ENCODE peak calls at places on chromosomes 7 and 10, in six cellular contexts. N, C, V, A, W and T are unnamed samples. For H3K36me3, the result is how much of the 10 kb centered on the place peaks cover.

GRCh38 chr10:92690211-92691041 is 671 bp downstream of the HHEX start:
- DNase-seq in N (peak), C (peak), V (no peak), A (peak), W (peak), T (no peak)

GRCh38 chr7:27944626-27945025 is 204.7 kb downstream of the TAX1BP1 start:
- DNase-seq in N (no peak), C (no peak), V (no peak), A (no peak), W (no peak), T (no peak)

GRCh38 chr10:7789390-7789789 is 1.4 kb downstream of the ATP5F1C start:
- DNase-seq in N (peak), C (no peak), V (no peak), A (no peak), W (no peak), T (no peak)

GRCh38 chr10:36640626-36641025 is 484.8 kb upstream of the ANKRD30A start:
- DNase-seq in N (no peak), C (no peak), V (no peak), A (no peak), W (no peak), T (no peak)

GRCh38 chr10:103905441-103905840 is 12.5 kb downstream of the STN1 start:
- DNase-seq in N (no peak), C (no peak), V (no peak), A (no peak), W (no peak), T (no peak)

GRCh38 chr7:74654811-74655210 is 2.7 kb upstream of the GTF2I start:
- DNase-seq in N (no peak), C (no peak), V (no peak), A (no peak), W (no peak), T (no peak)

GRCh38 chr7:2019693-2020511 is 212.8 kb downstream of the MAD1L1 start:
- DNase-seq in N (peak), C (no peak), V (no peak), A (no peak), W (no peak), T (no peak)

GRCh38 chr7:7177044-7177517 is 5.3 kb upstream of the C1GALT1 start:
- DNase-seq in N (peak), C (peak), V (no peak), A (no peak), W (peak), T (no peak)

GRCh38 chr10:86960003-86960862 is 1.8 kb downstream of the SNCG start:
- DNase-seq in N (peak), C (peak), V (peak), A (peak), W (peak), T (no peak)

GRCh38 chr7:12303507-12303906 is 92.4 kb downstream of the TMEM106B start:
- DNase-seq in N (no peak), C (no peak), V (no peak), A (no peak), W (no peak), T (no peak)

GRCh38 chr10:11539191-11539868 is 72.1 kb downstream of the USP6NL start:
- DNase-seq in N (peak), C (no peak), V (no peak), A (no peak), W (no peak), T (no peak)

GRCh38 chr7:22713463-22713862 is 13.5 kb upstream of the IL6 start:
- DNase-seq in N (no peak), C (no peak), V (no peak), A (no peak), W (no peak), T (no peak)

GRCh38 chr10:77472146-77472545 is 165.5 kb downstream of the KCNMA1 start:
- DNase-seq in N (no peak), C (no peak), V (no peak), A (no peak), W (no peak), T (no peak)

GRCh38 chr10:7370511-7370910 is 40.3 kb downstream of the SFMBT2 start:
- DNase-seq in N (peak), C (no peak), V (no peak), A (no peak), W (no peak), T (no peak)

GRCh38 chr10:133357293-133358151 is at the start of gene FUOM:
- DNase-seq in N (peak), C (peak), V (no peak), A (peak), W (peak), T (no peak)

GRCh38 chr10:98088186-98088971 is 46.1 kb upstream of the R3HCC1L start:
- DNase-seq in N (no peak), C (no peak), V (no peak), A (no peak), W (no peak), T (no peak)

GRCh38 chr10:48937796-48938195 is 1.8 kb downstream of the LRRC18 start:
- DNase-seq in N (no peak), C (no peak), V (no peak), A (no peak), W (no peak), T (no peak)

GRCh38 chr10:97974108-97974507 is 56.3 kb downstream of the CRTAC1 start:
- DNase-seq in N (no peak), C (peak), V (no peak), A (peak), W (peak), T (no peak)

GRCh38 chr10:65891073-65891981 is 1034.5 kb upstream of the LRRTM3 start:
- DNase-seq in N (no peak), C (no peak), V (peak), A (no peak), W (no peak), T (no peak)

GRCh38 chr10:32459072-32459703 is 13.2 kb downstream of the CCDC7 start:
- DNase-seq in N (no peak), C (no peak), V (no peak), A (no peak), W (no peak), T (no peak)

GRCh38 chr7:7816084-7816483 is 97.7 kb upstream of the RPA3 start:
- DNase-seq in N (no peak), C (no peak), V (peak), A (no peak), W (no peak), T (no peak)

GRCh38 chr10:74189999-74190421 is 39.0 kb downstream of the ADK start:
- DNase-seq in N (peak), C (no peak), V (peak), A (no peak), W (no peak), T (peak)

GRCh38 chr7:50766106-50766505 is 16.6 kb downstream of the GRB10 start:
- DNase-seq in N (no peak), C (no peak), V (no peak), A (no peak), W (no peak), T (no peak)

GRCh38 chr10:123614888-123615287 is 51.3 kb upstream of the GPR26 start:
- DNase-seq in N (peak), C (peak), V (no peak), A (peak), W (peak), T (no peak)

GRCh38 chr10:108424656-108425055 is 1260.2 kb upstream of the SORCS1 start:
- DNase-seq in N (peak), C (no peak), V (no peak), A (no peak), W (no peak), T (no peak)

GRCh38 chr10:55629792-55630490 is 731.1 kb downstream of the ZWINT start:
- DNase-seq in N (peak), C (peak), V (no peak), A (peak), W (peak), T (no peak)

GRCh38 chr7:46146454-46147255 is 225.6 kb upstream of the IGFBP3 start:
- DNase-seq in N (peak), C (no peak), V (no peak), A (no peak), W (no peak), T (no peak)

GRCh38 chr10:28190192-28190591 is 112.7 kb downstream of the MPP7 start:
- DNase-seq in N (no peak), C (no peak), V (no peak), A (no peak), W (no peak), T (no peak)

GRCh38 chr7:121083138-121083789 is 94.8 kb downstream of the CPED1 start:
- DNase-seq in N (peak), C (no peak), V (no peak), A (no peak), W (no peak), T (no peak)

GRCh38 chr10:96287392-96288105 is 16.2 kb upstream of the BLNK start:
- DNase-seq in N (peak), C (no peak), V (peak), A (no peak), W (no peak), T (no peak)

GRCh38 chr7:98981701-98982100 is 103.4 kb downstream of the TRRAP start:
- DNase-seq in N (no peak), C (no peak), V (no peak), A (no peak), W (no peak), T (no peak)

GRCh38 chr10:99534939-99535763 is 2.4 kb downstream of the NKX2-3 start:
- DNase-seq in N (no peak), C (peak), V (no peak), A (peak), W (peak), T (no peak)

GRCh38 chr10:99537381-99538286 is 4.9 kb downstream of the NKX2-3 start:
- DNase-seq in N (no peak), C (peak), V (no peak), A (peak), W (peak), T (no peak)

GRCh38 chr10:99538287-99538917 is 5.7 kb downstream of the NKX2-3 start:
- DNase-seq in N (no peak), C (peak), V (no peak), A (no peak), W (no peak), T (no peak)

GRCh38 chr10:99535764-99536399 is 3.1 kb downstream of the NKX2-3 start:
- DNase-seq in N (no peak), C (peak), V (no peak), A (peak), W (peak), T (no peak)

GRCh38 chr10:99536400-99537254 is 3.9 kb downstream of the NKX2-3 start:
- DNase-seq in N (no peak), C (peak), V (no peak), A (peak), W (peak), T (no peak)
- TF ChIP-seq EZH2 in N (peak), C (peak), V (no peak), A (peak), W (peak), T (no peak)

DNA sequence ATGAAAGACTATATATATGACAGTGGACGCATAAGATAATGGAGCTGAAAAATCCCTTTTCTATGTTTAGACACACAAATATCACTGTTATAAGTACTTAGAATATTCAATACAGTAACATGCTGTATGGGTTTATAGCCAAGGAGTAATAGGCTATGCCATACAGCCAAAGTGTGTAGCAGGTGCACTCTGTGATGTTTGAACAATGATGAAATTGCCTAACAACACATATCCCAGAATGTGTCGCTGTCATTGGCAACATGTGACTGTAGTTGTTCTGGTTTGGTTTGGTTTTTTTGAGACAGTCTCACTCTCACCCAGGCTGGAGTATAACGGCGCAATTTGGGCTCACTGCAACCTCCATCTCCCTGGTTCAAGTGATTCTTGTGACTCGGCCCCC is 26.1 kb downstream of the NOM1 start:
- DNase-seq in N (no peak), C (no peak), V (no peak), A (no peak), W (no peak), T (no peak)
- H3K36me3 ChIP-seq in N (under half), C (under half), V (under half), A (under half), W (under half), T (under half)

GRCh38 chr10:78700816-78701520 is 367.8 kb upstream of the ZMIZ1 start:
- DNase-seq in N (no peak), C (no peak), V (no peak), A (no peak), W (no peak), T (no peak)
- H3K27ac ChIP-seq in N (no peak), C (no peak), V (no peak), A (no peak), W (no peak), T (no peak)

GRCh38 chr7:516606-517456 is 2.8 kb downstream of the PDGFA start:
- DNase-seq in N (peak), C (peak), V (no peak), A (peak), W (peak), T (no peak)
- TF ChIP-seq EZH2 in N (no peak), C (no peak), V (no peak), A (no peak), W (peak), T (peak)

DNA sequence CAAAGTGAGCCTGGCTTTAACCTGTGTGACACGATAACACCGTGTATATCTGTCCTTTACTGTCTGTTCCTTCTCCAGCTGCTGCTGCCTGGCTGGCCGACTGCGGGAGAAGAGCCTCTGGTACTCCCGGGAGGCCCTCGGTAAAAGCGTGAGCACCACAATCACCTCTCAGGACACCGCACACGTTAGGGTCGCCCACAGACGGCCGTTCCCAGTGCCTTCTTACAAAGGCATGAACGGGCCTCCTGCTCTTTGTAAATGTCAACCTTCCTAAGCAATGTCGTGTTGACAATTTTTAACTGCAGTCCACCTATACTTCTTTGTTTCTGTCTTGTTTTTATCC is 177.6 kb downstream of the DIP2C start:
- DNase-seq in N (no peak), C (no peak), V (no peak), A (no peak), W (no peak), T (no peak)
- H3K36me3 ChIP-seq in N (under half), C (under half), V (under half), A (under half), W (under half), T (under half)

DNA sequence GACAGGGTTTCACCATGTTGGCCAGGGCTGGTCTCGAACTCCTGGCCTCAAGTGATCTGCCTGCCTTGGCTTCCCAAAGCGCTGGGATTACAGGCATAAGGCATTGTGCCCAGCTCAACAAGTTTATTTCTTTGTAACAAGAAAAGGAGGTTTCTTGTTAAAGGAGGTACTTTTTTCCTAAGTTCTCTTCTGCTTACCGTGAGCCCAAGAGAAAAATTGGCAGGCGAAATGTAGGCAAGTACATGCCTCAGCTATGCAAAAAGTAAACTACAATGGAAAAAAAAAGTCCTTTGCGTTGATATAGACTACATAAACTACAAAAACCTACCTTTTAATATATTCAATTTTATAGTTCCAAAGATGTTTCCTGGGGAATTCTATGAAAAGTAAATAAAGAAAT is 122.6 kb downstream of the DKK1 start:
- DNase-seq in N (peak), C (no peak), V (no peak), A (no peak), W (no peak), T (no peak)
- H3K27ac ChIP-seq in N (no peak), C (no peak), V (no peak), A (no peak), W (no peak), T (no peak)

DNA sequence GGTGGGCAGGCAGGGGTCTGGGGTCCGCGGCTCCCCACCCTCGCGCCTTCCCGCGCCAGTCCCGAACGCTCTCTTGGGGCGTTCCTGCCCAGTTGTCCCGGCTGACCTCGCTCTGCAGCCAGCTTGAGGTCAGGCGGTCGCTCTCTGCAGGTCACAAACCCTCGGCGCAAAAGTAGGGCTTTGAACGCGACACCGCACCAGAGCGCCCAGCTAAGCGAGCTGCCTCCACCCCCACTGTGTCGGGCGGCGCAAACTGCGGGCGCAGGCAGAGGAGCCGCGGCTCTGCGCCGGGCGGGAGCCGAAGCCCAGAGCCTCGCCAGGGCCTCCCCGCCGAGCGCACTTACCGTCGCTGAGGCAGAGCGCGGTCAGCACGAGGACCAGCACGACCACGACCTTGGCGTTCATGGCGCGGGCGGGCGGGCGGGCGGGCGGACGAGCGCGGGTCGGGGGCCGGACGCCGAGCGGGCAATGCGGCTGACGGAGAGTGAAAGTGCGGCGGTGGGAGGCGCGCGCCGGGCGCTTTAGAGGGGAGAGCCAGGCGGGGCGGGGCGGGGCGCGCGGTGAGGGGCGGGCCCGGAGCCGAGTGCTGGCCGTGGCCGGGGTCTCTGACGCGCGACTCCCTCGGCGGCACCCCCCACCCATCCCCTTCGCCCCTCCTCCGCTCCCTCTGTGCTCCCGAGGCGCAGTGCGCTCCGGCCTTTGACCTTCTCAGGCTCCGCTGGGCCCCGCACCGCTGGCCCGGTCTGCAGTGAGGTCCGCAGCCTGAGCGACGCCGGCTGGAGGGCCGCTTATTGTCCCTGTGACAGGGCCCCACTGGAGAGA is at the start of gene CXCL12:
- DNase-seq in N (no peak), C (peak), V (no peak), A (peak), W (peak), T (no peak)
- TF ChIP-seq EZH2 in N (no peak), C (no peak), V (no peak), A (no peak), W (peak), T (no peak)

GRCh38 chr7:143300959-143301617 is 12.9 kb downstream of the CASP2 start:
- DNase-seq in N (peak), C (no peak), V (no peak), A (no peak), W (no peak), T (no peak)
- H3K36me3 ChIP-seq in N (under half), C (half or more), V (under half), A (half or more), W (under half), T (half or more)

GRCh38 chr7:76089865-76090495 is 42.1 kb downstream of the MDH2 start:
- DNase-seq in N (no peak), C (no peak), V (peak), A (no peak), W (no peak), T (no peak)

GRCh38 chr7:76080211-76080610 is 32.3 kb downstream of the MDH2 start:
- DNase-seq in N (no peak), C (no peak), V (no peak), A (no peak), W (no peak), T (no peak)

GRCh38 chr7:76091506-76091905 is 43.6 kb downstream of the MDH2 start:
- DNase-seq in N (no peak), C (no peak), V (no peak), A (no peak), W (no peak), T (no peak)

DNA sequence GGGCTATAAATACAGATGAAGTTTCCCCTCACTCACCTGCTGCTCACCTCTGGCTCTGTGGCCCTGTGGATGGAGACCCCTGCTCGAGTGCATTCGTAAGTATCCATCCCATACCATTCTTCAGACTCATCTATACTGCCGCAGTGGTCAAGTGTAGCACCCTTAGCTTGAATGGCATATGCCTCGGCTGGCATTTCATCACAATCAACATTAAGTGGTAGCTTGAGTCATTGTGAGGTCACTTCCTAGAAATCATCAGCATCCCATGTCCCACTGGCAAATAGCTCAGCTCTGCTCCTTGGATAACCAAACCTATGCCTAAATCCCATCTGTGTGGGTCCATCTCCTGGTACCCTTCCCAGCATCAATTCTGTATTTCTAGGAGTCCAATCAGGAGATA is 38.2 kb downstream of the MDH2 start:
- DNase-seq in N (no peak), C (no peak), V (no peak), A (no peak), W (no peak), T (no peak)
- H3K27ac ChIP-seq in N (no peak), C (no peak), V (no peak), A (no peak), W (no peak), T (no peak)

GRCh38 chr7:49038821-49039358 is 114.5 kb downstream of the CDC14C start:
- DNase-seq in N (no peak), C (no peak), V (no peak), A (no peak), W (no peak), T (no peak)
- TF ChIP-seq EZH2 in N (no peak), C (no peak), V (no peak), A (no peak), W (no peak), T (no peak)